ENCODE peak calls at places on chromosomes 5 and 9, in ten cellular contexts. One of them, this sample, is unnamed.
A peak's percentile ranks its signal among the peaks of the same experiment; 100 is the strongest.

GRCh38 chr9:131252120-131252519 is 24.2 kb downstream of the FAM78A start:
- DNase-seq in OCI-LY7: no peak
- DNase-seq in colonic mucosa: no peak
- DNase-seq in CD4-positive, CD25-positive, alpha-beta regulatory T cell: no peak
- DNase-seq in uterus: no peak
- DNase-seq in iPS DF 6.9: no peak
- DNase-seq in body of pancreas: no peak
- DNase-seq in CD8-positive, alpha-beta memory T cell: no peak
- DNase-seq in K562: no peak
- DNase-seq in ovary: no peak
- DNase-seq in this sample: no peak

GRCh38 chr5:73540192-73540591 is 25.2 kb downstream of the ANKRA2 start:
- DNase-seq in OCI-LY7: no peak
- DNase-seq in colonic mucosa: no peak
- DNase-seq in CD4-positive, CD25-positive, alpha-beta regulatory T cell: no peak
- DNase-seq in uterus: no peak
- DNase-seq in iPS DF 6.9: no peak
- DNase-seq in body of pancreas: no peak
- DNase-seq in CD8-positive, alpha-beta memory T cell: no peak
- DNase-seq in K562: no peak
- DNase-seq in ovary: no peak
- DNase-seq in this sample: peak; percentile 14

GRCh38 chr9:4182831-4183230 is 117.0 kb downstream of the GLIS3 start:
- DNase-seq in OCI-LY7: no peak
- DNase-seq in colonic mucosa: no peak
- DNase-seq in CD4-positive, CD25-positive, alpha-beta regulatory T cell: no peak
- DNase-seq in uterus: no peak
- DNase-seq in iPS DF 6.9: no peak
- DNase-seq in body of pancreas: no peak
- DNase-seq in CD8-positive, alpha-beta memory T cell: no peak
- DNase-seq in K562: no peak
- DNase-seq in ovary: no peak
- DNase-seq in this sample: no peak

GRCh38 chr5:149452665-149453617 is 73.8 kb upstream of the IL17B start:
- DNase-seq in OCI-LY7: no peak
- DNase-seq in colonic mucosa: peak; percentile 51
- DNase-seq in CD4-positive, CD25-positive, alpha-beta regulatory T cell: no peak
- DNase-seq in uterus: peak; percentile 90
- DNase-seq in iPS DF 6.9: no peak
- DNase-seq in body of pancreas: no peak
- DNase-seq in CD8-positive, alpha-beta memory T cell: no peak
- DNase-seq in K562: no peak
- DNase-seq in ovary: peak; percentile 74
- DNase-seq in this sample: no peak

GRCh38 chr9:108869092-108869725 is 7.1 kb downstream of the ACTL7A start:
- DNase-seq in OCI-LY7: no peak
- DNase-seq in colonic mucosa: no peak
- DNase-seq in CD4-positive, CD25-positive, alpha-beta regulatory T cell: no peak
- DNase-seq in uterus: no peak
- DNase-seq in iPS DF 6.9: no peak
- DNase-seq in body of pancreas: no peak
- DNase-seq in CD8-positive, alpha-beta memory T cell: no peak
- DNase-seq in K562: no peak
- DNase-seq in ovary: no peak
- DNase-seq in this sample: no peak

GRCh38 chr9:93467462-93467861 is 14.1 kb upstream of the FAM120AOS start:
- DNase-seq in OCI-LY7: no peak
- DNase-seq in colonic mucosa: peak; percentile 84
- DNase-seq in CD4-positive, CD25-positive, alpha-beta regulatory T cell: no peak
- DNase-seq in uterus: no peak
- DNase-seq in iPS DF 6.9: no peak
- DNase-seq in body of pancreas: no peak
- DNase-seq in CD8-positive, alpha-beta memory T cell: no peak
- DNase-seq in K562: no peak
- DNase-seq in ovary: no peak
- DNase-seq in this sample: no peak

GRCh38 chr5:159928122-159928960 is 12.1 kb downstream of the ADRA1B start:
- DNase-seq in OCI-LY7: no peak
- DNase-seq in colonic mucosa: no peak
- DNase-seq in CD4-positive, CD25-positive, alpha-beta regulatory T cell: no peak
- DNase-seq in uterus: no peak
- DNase-seq in iPS DF 6.9: no peak
- DNase-seq in body of pancreas: no peak
- DNase-seq in CD8-positive, alpha-beta memory T cell: no peak
- DNase-seq in K562: no peak
- DNase-seq in ovary: peak; percentile 47
- DNase-seq in this sample: no peak

GRCh38 chr9:86458456-86458855 is 104.2 kb upstream of the TUT7 start:
- DNase-seq in OCI-LY7: no peak
- DNase-seq in colonic mucosa: no peak
- DNase-seq in CD4-positive, CD25-positive, alpha-beta regulatory T cell: no peak
- DNase-seq in uterus: no peak
- DNase-seq in iPS DF 6.9: no peak
- DNase-seq in body of pancreas: no peak
- DNase-seq in CD8-positive, alpha-beta memory T cell: no peak
- DNase-seq in K562: no peak
- DNase-seq in ovary: no peak
- DNase-seq in this sample: no peak

GRCh38 chr5:62461561-62461960 is 49.0 kb downstream of the IPO11 start:
- DNase-seq in OCI-LY7: no peak
- DNase-seq in colonic mucosa: no peak
- DNase-seq in CD4-positive, CD25-positive, alpha-beta regulatory T cell: no peak
- DNase-seq in uterus: no peak
- DNase-seq in iPS DF 6.9: no peak
- DNase-seq in body of pancreas: no peak
- DNase-seq in CD8-positive, alpha-beta memory T cell: no peak
- DNase-seq in K562: no peak
- DNase-seq in ovary: no peak
- DNase-seq in this sample: no peak

GRCh38 chr5:62466228-62466627 is 53.7 kb downstream of the IPO11 start:
- DNase-seq in OCI-LY7: no peak
- DNase-seq in colonic mucosa: no peak
- DNase-seq in CD4-positive, CD25-positive, alpha-beta regulatory T cell: no peak
- DNase-seq in uterus: no peak
- DNase-seq in iPS DF 6.9: no peak
- DNase-seq in body of pancreas: no peak
- DNase-seq in CD8-positive, alpha-beta memory T cell: no peak
- DNase-seq in K562: no peak
- DNase-seq in ovary: no peak
- DNase-seq in this sample: no peak

GRCh38 chr5:62457071-62457470 is 44.5 kb downstream of the IPO11 start:
- DNase-seq in OCI-LY7: no peak
- DNase-seq in colonic mucosa: no peak
- DNase-seq in CD4-positive, CD25-positive, alpha-beta regulatory T cell: no peak
- DNase-seq in uterus: no peak
- DNase-seq in iPS DF 6.9: no peak
- DNase-seq in body of pancreas: no peak
- DNase-seq in CD8-positive, alpha-beta memory T cell: no peak
- DNase-seq in K562: no peak
- DNase-seq in ovary: no peak
- DNase-seq in this sample: no peak

DNA sequence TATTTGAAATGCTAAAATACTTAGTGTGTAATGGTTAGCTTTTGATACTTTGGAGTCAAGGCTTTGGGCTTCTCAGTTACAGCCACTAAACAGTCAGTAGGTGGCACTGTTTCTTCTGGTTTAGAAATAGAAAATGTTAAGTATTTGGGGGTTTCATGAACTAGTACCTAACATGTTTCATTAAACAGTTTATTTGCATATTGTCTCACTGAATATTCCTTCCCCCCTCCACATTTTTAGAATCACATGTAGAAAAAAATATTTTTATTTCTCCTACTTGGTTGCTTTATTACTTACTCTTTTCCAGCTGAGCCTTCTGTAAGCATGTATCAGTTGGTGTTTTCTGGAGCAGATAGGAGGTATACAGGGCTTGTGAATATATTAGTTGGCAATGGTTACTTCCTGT is 48.0 kb downstream of the IPO11 start:
- DNase-seq in OCI-LY7: peak; percentile 64
- DNase-seq in colonic mucosa: no peak
- DNase-seq in CD4-positive, CD25-positive, alpha-beta regulatory T cell: peak; percentile 59
- DNase-seq in uterus: no peak
- DNase-seq in iPS DF 6.9: peak; percentile 9
- DNase-seq in body of pancreas: no peak
- DNase-seq in CD8-positive, alpha-beta memory T cell: peak; percentile 16
- DNase-seq in K562: peak; percentile 27
- DNase-seq in ovary: no peak
- DNase-seq in this sample: no peak
- H3K4me1 ChIP-seq in OCI-LY7: peaks cover 3% of the 10 kb centered on the region
- H3K4me1 ChIP-seq in colonic mucosa: no peaks in the 10 kb centered on the region
- H3K4me1 ChIP-seq in CD4-positive, CD25-positive, alpha-beta regulatory T cell: no peaks in the 10 kb centered on the region
- H3K4me1 ChIP-seq in uterus: peaks cover 3% of the 10 kb centered on the region
- H3K4me1 ChIP-seq in iPS DF 6.9: no peaks in the 10 kb centered on the region
- H3K4me1 ChIP-seq in body of pancreas: no peaks in the 10 kb centered on the region
- H3K4me1 ChIP-seq in CD8-positive, alpha-beta memory T cell: no peaks in the 10 kb centered on the region
- H3K4me1 ChIP-seq in K562: no peaks in the 10 kb centered on the region
- H3K4me1 ChIP-seq in ovary: peaks cover 4% of the 10 kb centered on the region
- H3K4me1 ChIP-seq in this sample: no peaks in the 10 kb centered on the region

GRCh38 chr5:112063878-112064615 is 307.1 kb upstream of the NREP start:
- DNase-seq in OCI-LY7: no peak
- DNase-seq in colonic mucosa: no peak
- DNase-seq in CD4-positive, CD25-positive, alpha-beta regulatory T cell: no peak
- DNase-seq in uterus: no peak
- DNase-seq in iPS DF 6.9: no peak
- DNase-seq in body of pancreas: no peak
- DNase-seq in CD8-positive, alpha-beta memory T cell: no peak
- DNase-seq in K562: no peak
- DNase-seq in ovary: no peak
- DNase-seq in this sample: no peak

GRCh38 chr5:112068593-112068992 is 311.6 kb upstream of the NREP start:
- DNase-seq in OCI-LY7: no peak
- DNase-seq in colonic mucosa: no peak
- DNase-seq in CD4-positive, CD25-positive, alpha-beta regulatory T cell: no peak
- DNase-seq in uterus: no peak
- DNase-seq in iPS DF 6.9: no peak
- DNase-seq in body of pancreas: no peak
- DNase-seq in CD8-positive, alpha-beta memory T cell: no peak
- DNase-seq in K562: no peak
- DNase-seq in ovary: no peak
- DNase-seq in this sample: no peak

GRCh38 chr5:112063191-112063590 is 306.2 kb upstream of the NREP start:
- DNase-seq in OCI-LY7: no peak
- DNase-seq in colonic mucosa: no peak
- DNase-seq in CD4-positive, CD25-positive, alpha-beta regulatory T cell: no peak
- DNase-seq in uterus: no peak
- DNase-seq in iPS DF 6.9: no peak
- DNase-seq in body of pancreas: no peak
- DNase-seq in CD8-positive, alpha-beta memory T cell: no peak
- DNase-seq in K562: no peak
- DNase-seq in ovary: no peak
- DNase-seq in this sample: no peak

GRCh38 chr5:112064956-112065355 is 308.0 kb upstream of the NREP start:
- DNase-seq in OCI-LY7: no peak
- DNase-seq in colonic mucosa: no peak
- DNase-seq in CD4-positive, CD25-positive, alpha-beta regulatory T cell: no peak
- DNase-seq in uterus: no peak
- DNase-seq in iPS DF 6.9: no peak
- DNase-seq in body of pancreas: no peak
- DNase-seq in CD8-positive, alpha-beta memory T cell: no peak
- DNase-seq in K562: no peak
- DNase-seq in ovary: no peak
- DNase-seq in this sample: no peak

DNA sequence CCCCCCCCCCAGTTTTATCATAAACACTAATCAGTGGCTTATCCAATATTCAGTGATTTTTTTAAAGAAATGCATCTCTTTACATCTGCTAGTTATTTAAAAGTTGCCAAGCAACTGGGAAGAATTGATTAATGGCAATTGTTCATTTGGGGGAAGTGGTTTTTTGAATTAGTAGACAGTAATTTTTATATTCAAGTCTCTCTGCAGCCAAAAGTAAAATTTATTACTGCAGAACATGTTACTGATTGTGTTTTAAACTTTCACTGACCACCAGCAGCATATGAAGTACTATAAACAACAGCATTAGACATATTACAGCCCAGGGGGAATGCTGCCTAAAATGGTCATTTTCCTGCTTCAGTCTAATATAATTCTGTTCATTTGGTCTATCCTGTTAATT is 308.8 kb upstream of the NREP start:
- DNase-seq in OCI-LY7: no peak
- DNase-seq in colonic mucosa: no peak
- DNase-seq in CD4-positive, CD25-positive, alpha-beta regulatory T cell: no peak
- DNase-seq in uterus: no peak
- DNase-seq in iPS DF 6.9: no peak
- DNase-seq in body of pancreas: no peak
- DNase-seq in CD8-positive, alpha-beta memory T cell: no peak
- DNase-seq in K562: no peak
- DNase-seq in ovary: no peak
- DNase-seq in this sample: no peak
- H3K4me1 ChIP-seq in OCI-LY7: no peaks in the 10 kb centered on the region
- H3K4me1 ChIP-seq in colonic mucosa: no peaks in the 10 kb centered on the region
- H3K4me1 ChIP-seq in CD4-positive, CD25-positive, alpha-beta regulatory T cell: no peaks in the 10 kb centered on the region
- H3K4me1 ChIP-seq in uterus: no peaks in the 10 kb centered on the region
- H3K4me1 ChIP-seq in iPS DF 6.9: no peaks in the 10 kb centered on the region
- H3K4me1 ChIP-seq in body of pancreas: no peaks in the 10 kb centered on the region
- H3K4me1 ChIP-seq in CD8-positive, alpha-beta memory T cell: no peaks in the 10 kb centered on the region
- H3K4me1 ChIP-seq in K562: no peaks in the 10 kb centered on the region
- H3K4me1 ChIP-seq in ovary: no peaks in the 10 kb centered on the region
- H3K4me1 ChIP-seq in this sample: no peaks in the 10 kb centered on the region

DNA sequence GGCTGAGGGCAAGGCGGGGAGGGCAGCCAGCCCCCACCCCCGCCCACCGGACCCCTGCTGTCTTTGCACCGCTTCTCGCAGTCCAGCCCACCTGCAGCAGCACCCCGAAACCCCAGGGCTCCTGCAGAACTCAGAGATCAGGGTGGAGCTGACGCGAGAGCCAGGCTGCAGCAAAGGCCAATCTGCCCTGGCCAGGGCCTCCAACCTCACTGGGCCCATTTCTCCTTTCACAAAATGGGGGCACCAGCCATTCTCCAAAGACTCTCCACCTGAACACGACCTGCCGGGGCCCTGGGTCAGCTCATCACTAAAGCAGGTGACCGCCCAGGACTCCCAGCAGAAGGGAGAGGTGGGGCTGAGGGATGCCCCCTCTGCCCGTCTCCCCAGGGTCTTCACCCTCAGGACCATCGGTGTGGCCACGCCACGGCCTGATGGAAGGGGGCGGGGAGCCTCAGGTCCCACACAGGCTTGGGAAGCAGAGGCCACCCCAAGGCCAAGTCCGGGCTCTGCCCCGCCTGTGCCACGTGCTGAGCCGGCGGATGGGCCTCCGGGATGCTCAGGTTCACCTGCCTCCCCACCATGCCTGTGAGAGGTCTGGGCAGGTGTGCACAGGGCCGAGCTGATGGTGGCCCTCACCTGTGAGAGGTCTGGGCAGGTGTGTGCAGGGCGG is 13.1 kb downstream of the NACC2 start:
- DNase-seq in OCI-LY7: no peak
- DNase-seq in colonic mucosa: no peak
- DNase-seq in CD4-positive, CD25-positive, alpha-beta regulatory T cell: no peak
- DNase-seq in uterus: no peak
- DNase-seq in iPS DF 6.9: no peak
- DNase-seq in body of pancreas: no peak
- DNase-seq in CD8-positive, alpha-beta memory T cell: no peak
- DNase-seq in K562: no peak
- DNase-seq in ovary: no peak
- DNase-seq in this sample: no peak
- H3K4me1 ChIP-seq in OCI-LY7: no peaks in the 10 kb centered on the region
- H3K4me1 ChIP-seq in colonic mucosa: no peaks in the 10 kb centered on the region
- H3K4me1 ChIP-seq in CD4-positive, CD25-positive, alpha-beta regulatory T cell: no peaks in the 10 kb centered on the region
- H3K4me1 ChIP-seq in uterus: peaks cover 35% of the 10 kb centered on the region
- H3K4me1 ChIP-seq in iPS DF 6.9: peaks cover 2% of the 10 kb centered on the region
- H3K4me1 ChIP-seq in body of pancreas: peaks cover 48% of the 10 kb centered on the region
- H3K4me1 ChIP-seq in CD8-positive, alpha-beta memory T cell: no peaks in the 10 kb centered on the region
- H3K4me1 ChIP-seq in K562: peaks cover 79% of the 10 kb centered on the region
- H3K4me1 ChIP-seq in ovary: peaks cover 3% of the 10 kb centered on the region
- H3K4me1 ChIP-seq in this sample: peaks cover 11% of the 10 kb centered on the region

DNA sequence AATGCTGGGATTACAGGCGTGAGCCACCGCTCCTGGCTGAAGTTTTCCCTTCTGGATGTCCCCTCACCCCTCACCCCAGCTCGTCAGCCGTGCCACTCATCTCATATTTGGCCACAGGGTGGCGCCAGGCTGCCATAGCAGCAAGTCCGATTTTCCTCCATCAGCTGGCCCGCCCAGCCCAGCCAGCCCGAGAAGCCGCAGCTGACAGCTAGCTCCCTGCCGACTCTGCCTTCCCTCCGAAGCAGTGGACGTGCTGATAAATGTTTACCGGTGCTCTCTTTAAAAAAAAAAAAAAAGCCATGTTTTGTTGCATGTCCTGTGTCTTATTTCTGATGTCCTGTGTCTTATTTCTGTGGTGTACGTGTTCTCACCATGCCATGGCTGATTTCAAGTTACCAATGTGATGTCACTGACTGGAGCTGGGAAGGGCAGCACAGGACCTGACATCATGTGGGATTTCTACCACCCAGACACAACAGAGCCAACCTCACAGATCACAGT is 58.3 kb downstream of the PFDN1 start:
- DNase-seq in OCI-LY7: peak; percentile 89
- DNase-seq in colonic mucosa: peak; percentile 91
- DNase-seq in CD4-positive, CD25-positive, alpha-beta regulatory T cell: peak; percentile 88
- DNase-seq in uterus: peak; percentile 92
- DNase-seq in iPS DF 6.9: peak; percentile 60
- DNase-seq in body of pancreas: peak; percentile 93
- DNase-seq in CD8-positive, alpha-beta memory T cell: peak; percentile 65
- DNase-seq in K562: peak; percentile 77
- DNase-seq in ovary: peak; percentile 88
- DNase-seq in this sample: peak; percentile 90
- H3K4me1 ChIP-seq in OCI-LY7: peaks cover 45% of the 10 kb centered on the region
- H3K4me1 ChIP-seq in colonic mucosa: peaks cover 16% of the 10 kb centered on the region
- H3K4me1 ChIP-seq in CD4-positive, CD25-positive, alpha-beta regulatory T cell: no peaks in the 10 kb centered on the region
- H3K4me1 ChIP-seq in uterus: peaks cover 16% of the 10 kb centered on the region
- H3K4me1 ChIP-seq in iPS DF 6.9: peaks cover 3% of the 10 kb centered on the region
- H3K4me1 ChIP-seq in body of pancreas: peaks cover 52% of the 10 kb centered on the region
- H3K4me1 ChIP-seq in CD8-positive, alpha-beta memory T cell: peaks cover 10% of the 10 kb centered on the region
- H3K4me1 ChIP-seq in K562: peaks cover 27% of the 10 kb centered on the region
- H3K4me1 ChIP-seq in ovary: peaks cover 16% of the 10 kb centered on the region
- H3K4me1 ChIP-seq in this sample: peaks cover 4% of the 10 kb centered on the region

This sample was measured in prostate gland.